ENCODE peak calls at places on chromosomes 11 and 22, in four cellular contexts. L is Daoy, G is SK-N-MC, D is NCI-H2107. O is an unnamed sample.

GRCh38 chr11:44621784-44622183 is 56.3 kb downstream of the CD82 start:
- DNase-seq in L (peak), G (no peak), D (no peak), O (no peak)

GRCh38 chr22:44400763-44401060 is 88.0 kb upstream of the SHISAL1 start:
- DNase-seq in L (no peak), G (no peak), D (no peak), O (no peak)

GRCh38 chr22:38075105-38075825 is 8.7 kb downstream of the SLC16A8 start:
- DNase-seq in L (no peak), G (no peak), D (no peak), O (no peak)

GRCh38 chr11:65546217-65546958 is 11.8 kb downstream of the LTBP3 start:
- DNase-seq in L (peak), G (no peak), D (peak), O (peak)

GRCh38 chr11:33194455-33194854 is 33.2 kb upstream of the CSTF3 start:
- DNase-seq in L (no peak), G (no peak), D (no peak), O (no peak)

GRCh38 chr11:79438631-79439429 is 2.0 kb downstream of the TENM4 start:
- DNase-seq in L (peak), G (no peak), D (no peak), O (no peak)

GRCh38 chr11:58829736-58830135 is 14.8 kb downstream of the GLYATL2 start:
- DNase-seq in L (no peak), G (no peak), D (no peak), O (no peak)

GRCh38 chr11:110128161-110128560 is 35.0 kb downstream of the ZC3H12C start:
- DNase-seq in L (no peak), G (peak), D (no peak), O (no peak)

GRCh38 chr22:49936973-49937757 is 18.7 kb downstream of the CRELD2 start:
- DNase-seq in L (no peak), G (no peak), D (no peak), O (no peak)

GRCh38 chr11:62925745-62926668 is 4.8 kb upstream of the CHRM1 start:
- DNase-seq in L (peak), G (no peak), D (no peak), O (no peak)

GRCh38 chr11:134243913-134244312 is 9.2 kb downstream of the THYN1 start:
- DNase-seq in L (no peak), G (no peak), D (no peak), O (no peak)

GRCh38 chr11:8005556-8005955 is 18.4 kb downstream of the EIF3F start:
- DNase-seq in L (no peak), G (no peak), D (no peak), O (no peak)

GRCh38 chr11:114159802-114160588 is 100.5 kb downstream of the ZBTB16 start:
- DNase-seq in L (peak), G (peak), D (peak), O (peak)

GRCh38 chr11:44658451-44658850 is 68.3 kb upstream of the TSPAN18 start:
- DNase-seq in L (no peak), G (no peak), D (no peak), O (no peak)

GRCh38 chr11:72223615-72224586 is 666 bp upstream of the INPPL1 start:
- DNase-seq in L (peak), G (no peak), D (no peak), O (no peak)

GRCh38 chr11:85318573-85318972 is 308.6 kb downstream of the DLG2 start:
- DNase-seq in L (no peak), G (no peak), D (no peak), O (no peak)

GRCh38 chr11:27429740-27430451 is 42.7 kb downstream of the LGR4 start:
- DNase-seq in L (peak), G (no peak), D (no peak), O (no peak)

GRCh38 chr22:42078469-42079318 is 806 bp upstream of the SMDT1 start:
- DNase-seq in L (no peak), G (no peak), D (no peak), O (no peak)

GRCh38 chr11:105361651-105362050 is 222.1 kb upstream of the CARD18 start:
- DNase-seq in L (no peak), G (no peak), D (no peak), O (no peak)

GRCh38 chr11:65440831-65441499 is 18.4 kb downstream of the NEAT1 start:
- DNase-seq in L (no peak), G (no peak), D (no peak), O (no peak)

GRCh38 chr11:72793081-72793451 is 781 bp downstream of the STARD10 start:
- DNase-seq in L (no peak), G (no peak), D (no peak), O (no peak)

GRCh38 chr11:121063728-121064127 is 37.3 kb upstream of the TECTA start:
- DNase-seq in L (no peak), G (no peak), D (no peak), O (no peak)

GRCh38 chr11:102007567-102008437 is 39.4 kb upstream of the CFAP300 start:
- DNase-seq in L (peak), G (no peak), D (peak), O (no peak)

GRCh38 chr22:35399114-35399677 is 744 bp upstream of the MCM5 start:
- DNase-seq in L (no peak), G (no peak), D (no peak), O (no peak)

GRCh38 chr11:79697905-79698304 is 257.1 kb upstream of the TENM4 start:
- DNase-seq in L (no peak), G (no peak), D (no peak), O (no peak)

GRCh38 chr22:39248254-39248653 is 3.5 kb upstream of the PDGFB start:
- DNase-seq in L (no peak), G (no peak), D (no peak), O (no peak)

GRCh38 chr11:36271794-36272409 is 17.3 kb downstream of the COMMD9 start:
- DNase-seq in L (no peak), G (no peak), D (no peak), O (no peak)

GRCh38 chr11:73995247-73995646 is 12.6 kb upstream of the UCP2 start:
- DNase-seq in L (no peak), G (no peak), D (no peak), O (no peak)

GRCh38 chr11:124865181-124865901 is at the start of gene ROBO3:
- DNase-seq in L (no peak), G (no peak), D (no peak), O (no peak)

GRCh38 chr11:88175004-88175706 is at the start of gene RAB38:
- DNase-seq in L (peak), G (no peak), D (no peak), O (no peak)

GRCh38 chr11:85685131-85685819 is 720 bp downstream of the CCDC89 start:
- DNase-seq in L (peak), G (no peak), D (no peak), O (no peak)